ENCODE peak calls at places on chromosomes 4 and X, in nine cellular contexts. U is HepG2; N is CD8-positive, alpha-beta T cell; G is AG04450; F is mammary epithelial cell; I is A549; A is AG10803; P is GM10248; B is nephron progenitor cell. K is an unnamed sample.

GRCh38 chr4:145279122-145279960 is 99.0 kb upstream of the OTUD4 start:
- DNase-seq in U (no peak), N (no peak), G (no peak), F (peak; percentile 65), I (no peak), A (peak; percentile 89), P (no peak), B (no peak), K (no peak)

GRCh38 chr4:107035711-107036601 is at the start of gene DKK2:
- DNase-seq in U (no peak), N (no peak), G (no peak), F (no peak), I (no peak), A (peak; percentile 41), P (peak; percentile 35), B (peak; percentile 36), K (peak; percentile 9)

GRCh38 chrX:13024911-13025454 is 19.4 kb downstream of the FAM9C start:
- DNase-seq in U (no peak), N (no peak), G (no peak), F (no peak), I (no peak), A (no peak), P (no peak), B (no peak), K (no peak)

GRCh38 chr4:61085534-61085933 is 114.6 kb upstream of the ADGRL3 start:
- DNase-seq in U (no peak), N (no peak), G (no peak), F (no peak), I (no peak), A (no peak), P (no peak), B (no peak), K (no peak)

GRCh38 chrX:65690057-65690855 is 22.8 kb downstream of the MSN start:
- DNase-seq in U (no peak), N (no peak), G (no peak), F (peak; percentile 74), I (no peak), A (peak; percentile 75), P (no peak), B (no peak), K (no peak)

GRCh38 chr4:110618091-110619000 is 4.5 kb downstream of the PITX2 start:
- DNase-seq in U (no peak), N (no peak), G (no peak), F (no peak), I (no peak), A (no peak), P (no peak), B (peak; percentile 80), K (no peak)

GRCh38 chr4:147056951-147057630 is 111.4 kb upstream of the TTC29 start:
- DNase-seq in U (no peak), N (no peak), G (no peak), F (no peak), I (no peak), A (peak; percentile 43), P (no peak), B (no peak), K (no peak)

GRCh38 chr4:67101612-67102011 is 443.7 kb downstream of the CENPC start:
- DNase-seq in U (no peak), N (no peak), G (no peak), F (no peak), I (no peak), A (no peak), P (no peak), B (no peak), K (no peak)

GRCh38 chr4:53474178-53474577 is 96.7 kb downstream of the FIP1L1 start:
- DNase-seq in U (no peak), N (no peak), G (no peak), F (peak; percentile 58), I (no peak), A (no peak), P (no peak), B (no peak), K (no peak)

GRCh38 chr4:53478671-53479456 is 101.4 kb downstream of the FIP1L1 start:
- DNase-seq in U (no peak), N (no peak), G (peak; percentile 66), F (peak; percentile 86), I (no peak), A (peak; percentile 92), P (no peak), B (no peak), K (no peak)

GRCh38 chr4:53477038-53477565 is 99.7 kb downstream of the FIP1L1 start:
- DNase-seq in U (peak; percentile 9), N (no peak), G (no peak), F (peak; percentile 83), I (no peak), A (peak; percentile 36), P (no peak), B (no peak), K (no peak)

GRCh38 chr4:53477666-53478065 is 100.2 kb downstream of the FIP1L1 start:
- DNase-seq in U (no peak), N (no peak), G (no peak), F (no peak), I (no peak), A (peak; percentile 38), P (no peak), B (no peak), K (no peak)

GRCh38 chr4:53476232-53477037 is 99.0 kb downstream of the FIP1L1 start:
- DNase-seq in U (no peak), N (no peak), G (peak; percentile 95), F (peak; percentile 98), I (no peak), A (peak; percentile 100), P (no peak), B (no peak), K (no peak)
- TF ChIP-seq CTCF in U (no peak), N (no peak), G (peak; percentile 6), F (no peak), I (no peak), A (no peak), P (no peak), B (no peak), K (no peak)

GRCh38 chr4:157018920-157019490 is 47.4 kb upstream of the PDGFC start:
- DNase-seq in U (no peak), N (no peak), G (no peak), F (no peak), I (no peak), A (no peak), P (no peak), B (no peak), K (no peak)

GRCh38 chr4:157012296-157012695 is 40.7 kb upstream of the PDGFC start:
- DNase-seq in U (no peak), N (no peak), G (no peak), F (no peak), I (no peak), A (no peak), P (no peak), B (no peak), K (no peak)

GRCh38 chr4:157013656-157014055 is 42.1 kb upstream of the PDGFC start:
- DNase-seq in U (no peak), N (no peak), G (no peak), F (no peak), I (no peak), A (no peak), P (no peak), B (no peak), K (no peak)

GRCh38 chr4:157012781-157013180 is 41.2 kb upstream of the PDGFC start:
- DNase-seq in U (no peak), N (no peak), G (no peak), F (peak; percentile 44), I (no peak), A (peak; percentile 80), P (no peak), B (no peak), K (no peak)

DNA sequence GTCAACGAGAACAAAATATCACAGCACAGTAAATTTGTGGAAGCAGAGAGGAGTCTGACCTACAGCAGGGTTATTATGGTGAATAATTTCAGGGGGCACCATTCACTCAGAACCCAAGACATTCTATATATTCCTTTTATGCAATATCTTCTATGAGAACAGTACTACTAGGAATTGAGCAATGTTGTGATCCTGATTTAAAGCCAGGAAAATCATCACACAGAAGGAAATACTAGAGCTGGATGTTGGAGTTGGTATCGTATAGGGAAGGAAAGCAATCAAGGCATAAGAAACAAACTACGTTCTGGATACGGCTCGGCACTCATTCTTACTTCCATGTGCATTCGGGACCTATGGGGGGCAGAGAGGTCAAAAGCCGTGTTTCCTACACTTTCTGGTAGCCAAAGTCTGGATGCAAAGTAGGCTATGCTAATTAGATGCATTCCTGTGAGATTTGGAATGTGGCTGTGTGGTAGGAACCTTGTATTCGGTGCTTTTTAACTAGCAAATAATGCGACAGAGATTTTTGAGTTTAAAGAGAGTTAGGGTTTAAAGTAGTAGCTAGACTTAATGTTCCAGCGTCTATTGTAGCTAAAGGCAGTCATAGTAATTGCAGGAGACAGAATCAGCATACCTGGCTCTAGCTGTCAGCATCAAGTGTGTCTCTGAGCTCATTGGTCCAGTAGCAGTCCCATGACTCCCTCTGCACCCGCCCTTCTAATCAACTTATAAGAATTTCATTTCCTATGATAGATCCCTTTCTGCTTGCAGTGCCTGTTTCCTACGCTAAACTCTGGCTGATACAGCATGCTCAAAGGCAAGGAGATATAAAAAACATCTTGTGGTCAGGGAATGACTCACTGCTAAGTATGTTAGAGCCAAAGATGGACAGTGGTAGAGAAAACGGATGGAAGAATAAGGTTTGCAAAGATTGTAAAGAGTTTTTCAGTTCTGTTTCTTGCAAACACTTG is 43.3 kb upstream of the PDGFC start:
- DNase-seq in U (no peak), N (no peak), G (peak; percentile 73), F (peak; percentile 76), I (no peak), A (peak; percentile 85), P (no peak), B (no peak), K (no peak)
- TF ChIP-seq CTCF in U (no peak), N (no peak), G (peak; percentile 14), F (no peak), I (no peak), A (peak; percentile 27), P (no peak), B (no peak), K (no peak)

GRCh38 chrX:48509619-48510018 is 827 bp downstream of the PORCN start:
- DNase-seq in U (no peak), N (no peak), G (no peak), F (no peak), I (no peak), A (no peak), P (no peak), B (no peak), K (no peak)

GRCh38 chrX:48512371-48512935 is 3.7 kb downstream of the PORCN start:
- DNase-seq in U (no peak), N (no peak), G (no peak), F (no peak), I (no peak), A (no peak), P (no peak), B (no peak), K (no peak)

GRCh38 chrX:48509245-48509590 is 426 bp downstream of the PORCN start:
- DNase-seq in U (no peak), N (no peak), G (no peak), F (no peak), I (no peak), A (no peak), P (no peak), B (no peak), K (peak; percentile 8)

GRCh38 chrX:48513670-48514069 is 4.9 kb downstream of the PORCN start:
- DNase-seq in U (no peak), N (no peak), G (no peak), F (no peak), I (no peak), A (no peak), P (no peak), B (no peak), K (no peak)

GRCh38 chrX:48511561-48511960 is 2.8 kb downstream of the PORCN start:
- DNase-seq in U (no peak), N (no peak), G (no peak), F (no peak), I (peak; percentile 40), A (no peak), P (no peak), B (no peak), K (no peak)
- TF ChIP-seq CTCF in U (peak; percentile 53), N (no peak), G (peak; percentile 51), F (no peak), I (peak; percentile 48), A (peak; percentile 52), P (peak; percentile 18), B (no peak), K (peak; percentile 21)

DNA sequence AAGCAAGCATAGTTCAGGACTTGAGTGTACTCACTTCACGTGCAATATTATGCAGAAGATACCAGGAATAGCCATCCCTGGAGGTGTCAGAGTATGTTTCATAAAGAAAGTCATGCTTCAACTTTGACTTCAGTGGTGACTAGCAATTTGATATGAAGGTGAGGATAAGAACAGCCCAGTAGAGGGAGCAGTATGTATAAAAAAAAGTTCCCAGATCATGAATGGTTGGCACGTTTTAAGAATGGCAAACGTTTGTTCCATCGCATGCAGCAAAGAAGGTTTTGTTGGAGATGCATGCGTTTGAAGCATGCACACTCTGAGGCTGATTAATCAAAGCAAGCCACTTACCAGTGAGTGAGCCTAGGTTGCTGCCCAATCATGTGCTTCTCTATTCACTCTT is 33.5 kb upstream of the SLITRK4 start:
- DNase-seq in U (no peak), N (no peak), G (no peak), F (peak; percentile 24), I (no peak), A (no peak), P (no peak), B (no peak), K (no peak)
- TF ChIP-seq CTCF in U (no peak), N (no peak), G (no peak), F (peak; percentile 18), I (no peak), A (no peak), P (no peak), B (peak; percentile 8), K (no peak)

K was measured in GM20000.